ENCODE peak calls at places on chromosomes 11 and 22, in four cellular contexts. X, V, F and T are unnamed samples.

GRCh38 chr11:70433966-70434812 is 35.9 kb downstream of the CTTN start:
- DNase-seq in X (no peak), V (no peak), F (no peak), T (no peak)

GRCh38 chr11:8019671-8020597 is 32.8 kb downstream of the EIF3F start:
- DNase-seq in V (peak; percentile 37), F (peak; percentile 41), X (no peak), T (no peak)

GRCh38 chr11:113189909-113190667 is 124.3 kb upstream of the TTC12 start:
- DNase-seq in X (no peak), V (no peak), F (peak; percentile 85), T (no peak)

GRCh38 chr11:131301306-131301705 is 69.1 kb upstream of the NTM start:
- DNase-seq in F (no peak), V (no peak), X (no peak), T (no peak)

GRCh38 chr11:61904539-61905048 is 12.8 kb downstream of the RAB3IL1 start:
- DNase-seq in F (no peak), X (no peak), V (no peak), T (no peak)

GRCh38 chr22:41380993-41381328 is 781 bp upstream of the TEF start:
- DNase-seq in F (peak; percentile 98), V (no peak), X (no peak), T (no peak)

GRCh38 chr11:2662430-2663299 is 37.1 kb downstream of the KCNQ1OT1 start:
- DNase-seq in X (no peak), V (no peak), F (no peak), T (no peak)

GRCh38 chr11:57942808-57943207 is 80.9 kb upstream of the OR9Q1 start:
- DNase-seq in F (no peak), V (no peak), X (no peak), T (no peak)

GRCh38 chr11:43282607-43283440 is 29.0 kb upstream of the API5 start:
- DNase-seq in X (peak; percentile 64), F (peak; percentile 42), V (peak; percentile 16), T (peak; percentile 58)

GRCh38 chr22:46036558-46037408 is 59.8 kb upstream of the WNT7B start:
- DNase-seq in V (peak; percentile 60), X (no peak), F (no peak), T (no peak)
- TF ChIP-seq CTCF in V (no peak), X (no peak), F (no peak), T (no peak)

GRCh38 chr11:34996958-34997357 is 80.5 kb downstream of the PDHX start:
- DNase-seq in V (no peak), X (no peak), F (no peak), T (no peak)
- TF ChIP-seq CTCF in V (no peak), X (no peak), F (no peak), T (no peak)

GRCh38 chr11:126485021-126485781 is 129.7 kb downstream of the ST3GAL4 start:
- DNase-seq in X (no peak), F (peak; percentile 25), V (no peak), T (no peak)
- TF ChIP-seq CTCF in X (no peak), F (no peak), V (no peak), T (peak; percentile 15)

DNA sequence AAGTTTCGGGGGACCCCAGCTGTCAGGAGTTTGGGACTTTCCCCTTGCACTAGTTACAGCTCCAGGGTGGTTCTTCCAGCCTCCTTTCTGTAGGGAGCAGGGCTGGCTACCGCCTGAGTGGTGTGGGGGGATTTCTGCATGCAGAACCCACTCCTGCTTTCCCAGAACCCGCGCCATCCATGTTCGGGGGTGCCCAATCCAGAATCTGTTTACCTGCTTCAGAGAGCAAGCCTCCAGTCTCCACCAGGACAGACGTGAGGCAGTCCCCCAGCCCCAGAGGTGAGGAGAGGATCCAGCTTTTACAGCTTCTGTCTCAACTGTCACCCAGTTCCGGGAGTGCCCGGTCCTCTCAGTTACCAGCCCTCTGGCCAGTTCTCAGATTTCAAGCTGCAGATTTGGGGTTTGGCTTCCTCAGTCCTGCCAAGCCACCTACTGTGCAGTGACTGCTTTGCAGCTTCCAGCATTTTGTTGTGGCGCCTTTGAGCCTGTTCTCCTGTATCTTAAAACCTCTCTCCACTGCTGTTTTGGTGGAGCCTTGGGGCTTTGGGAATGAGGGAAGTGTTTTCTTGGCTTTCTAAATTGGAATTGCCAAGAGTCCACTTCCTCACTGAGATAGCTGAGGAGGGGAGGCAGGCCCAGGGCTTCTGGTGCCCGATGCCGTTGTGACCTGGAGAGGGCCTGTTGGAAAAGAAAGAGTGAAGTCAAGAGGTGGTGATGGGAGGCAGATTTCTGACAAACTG is 513.2 kb downstream of the TBC1D22A start:
- DNase-seq in X (no peak), F (peak; percentile 2), V (no peak), T (no peak)
- TF ChIP-seq CTCF in X (no peak), F (no peak), V (no peak), T (no peak)

GRCh38 chr11:27700351-27701261 is at the start of gene BDNF:
- DNase-seq in V (no peak), X (no peak), F (peak; percentile 55), T (no peak)
- TF ChIP-seq CTCF in V (no peak), X (no peak), F (no peak), T (no peak)

GRCh38 chr22:44443641-44444235 is 54.3 kb downstream of the RTL6 start:
- DNase-seq in F (no peak), X (no peak), V (no peak), T (no peak)

GRCh38 chr22:44442856-44443595 is 55.0 kb downstream of the RTL6 start:
- DNase-seq in V (no peak), F (no peak), X (no peak), T (peak; percentile 11)

GRCh38 chr22:44445731-44446130 is 52.3 kb downstream of the RTL6 start:
- DNase-seq in X (no peak), F (no peak), V (no peak), T (no peak)

GRCh38 chr22:44445307-44445680 is 52.7 kb downstream of the RTL6 start:
- DNase-seq in X (no peak), F (no peak), V (no peak), T (no peak)

GRCh38 chr22:44444341-44445306 is 53.4 kb downstream of the RTL6 start:
- DNase-seq in X (no peak), F (no peak), V (no peak), T (no peak)
- TF ChIP-seq CTCF in X (peak; percentile 40), F (peak; percentile 5), V (no peak), T (no peak)